ENCODE peak calls at places on chromosomes 2 and 18, in six cellular contexts. R is HFF-Myc, C is neural progenitor cell, G is left lung, I is stomach, E is astrocyte. M is an unnamed sample.

GRCh38 chr2:196239622-196240587 is 68.5 kb upstream of the STK17B start:
- DNase-seq in I (peak; percentile 67), E (peak; percentile 80), G (peak; percentile 86), R (no peak), C (no peak), M (peak; percentile 94)

GRCh38 chr18:2883137-2883671 is 36.4 kb downstream of the EMILIN2 start:
- DNase-seq in G (no peak), I (no peak), R (no peak), C (no peak), E (no peak), M (peak; percentile 70)

GRCh38 chr2:147173798-147174197 is 671.0 kb upstream of the ACVR2A start:
- DNase-seq in E (no peak), G (no peak), I (no peak), C (no peak), R (no peak), M (no peak)

GRCh38 chr18:57210101-57210661 is 63.3 kb downstream of the BOD1L2 start:
- DNase-seq in C (peak; percentile 68), R (peak; percentile 42), G (peak; percentile 44), E (peak; percentile 63), I (peak; percentile 44), M (no peak)

GRCh38 chr2:81324046-81324445 is 1019.5 kb upstream of the LRRTM1 start:
- DNase-seq in G (no peak), C (peak; percentile 62), R (no peak), E (no peak), I (no peak), M (peak; percentile 6)

GRCh38 chr2:177171418-177171865 is 41.2 kb upstream of the HNRNPA3 start:
- DNase-seq in I (peak; percentile 69), E (peak; percentile 10), C (no peak), R (no peak), G (no peak), M (no peak)

GRCh38 chr2:73069041-73069854 is 2.3 kb downstream of the SFXN5 start:
- DNase-seq in R (no peak), C (no peak), G (no peak), E (peak; percentile 28), I (no peak), M (no peak)

GRCh38 chr2:67389286-67389685 is 7.8 kb upstream of the ETAA1 start:
- DNase-seq in C (no peak), G (no peak), R (no peak), E (peak; percentile 74), I (no peak), M (no peak)

GRCh38 chr18:75083761-75084160 is 125.2 kb downstream of the PTGR3 start:
- DNase-seq in R (no peak), C (no peak), I (no peak), E (no peak), G (no peak), M (no peak)

GRCh38 chr2:28163627-28164279 is 228.9 kb upstream of the FOSL2 start:
- DNase-seq in C (no peak), R (no peak), I (no peak), G (no peak), E (no peak), M (no peak)

GRCh38 chr18:49026501-49027378 is 76.0 kb upstream of the SMAD7 start:
- DNase-seq in I (peak; percentile 17), R (no peak), E (no peak), G (no peak), C (no peak), M (no peak)

GRCh38 chr2:220513573-220514288 is 886.3 kb downstream of the SLC4A3 start:
- DNase-seq in G (no peak), C (no peak), E (peak; percentile 23), I (no peak), R (no peak), M (no peak)

GRCh38 chr18:48297139-48297538 is 112.0 kb downstream of the ZBTB7C start:
- DNase-seq in E (no peak), G (no peak), C (no peak), I (no peak), R (no peak), M (no peak)

GRCh38 chr2:168814046-168814445 is 11.6 kb downstream of the NOSTRIN start:
- DNase-seq in G (no peak), R (no peak), C (no peak), I (no peak), E (peak; percentile 42), M (no peak)

GRCh38 chr2:45806563-45807358 is 155.3 kb downstream of the PRKCE start:
- DNase-seq in E (no peak), I (no peak), C (no peak), G (no peak), R (no peak), M (no peak)

GRCh38 chr2:212154392-212154791 is 384.2 kb downstream of the ERBB4 start:
- DNase-seq in C (no peak), G (no peak), E (no peak), I (no peak), R (no peak), M (no peak)

GRCh38 chr2:222941510-222942032 is 80.7 kb downstream of the ACSL3 start:
- DNase-seq in G (no peak), R (no peak), I (no peak), E (peak; percentile 39), C (no peak), M (no peak)

GRCh38 chr2:218193716-218194115 is 23.3 kb upstream of the ARPC2 start:
- DNase-seq in G (no peak), I (no peak), E (no peak), C (no peak), R (no peak), M (no peak)

GRCh38 chr2:118639371-118639770 is 208.1 kb downstream of the EN1 start:
- DNase-seq in G (no peak), R (no peak), C (no peak), I (no peak), E (no peak), M (no peak)

GRCh38 chr2:64273524-64274398 is 129.5 kb upstream of the PELI1 start:
- DNase-seq in R (peak; percentile 76), C (no peak), E (peak; percentile 95), I (peak; percentile 33), G (no peak), M (no peak)

GRCh38 chr18:12393998-12394397 is 13.7 kb upstream of the PRELID3A start:
- DNase-seq in E (no peak), C (no peak), R (no peak), G (no peak), I (no peak), M (no peak)

GRCh38 chr2:216478151-216478550 is 20.5 kb upstream of the RPL37A start:
- DNase-seq in C (no peak), G (no peak), R (no peak), E (peak; percentile 92), I (no peak), M (no peak)

GRCh38 chr18:27143580-27144287 is 41.4 kb downstream of the CHST9 start:
- DNase-seq in R (no peak), G (no peak), I (peak; percentile 45), C (no peak), E (no peak), M (no peak)

GRCh38 chr2:227311861-227312506 is 13.1 kb upstream of the MFF start:
- DNase-seq in I (no peak), C (no peak), G (no peak), R (no peak), E (no peak), M (no peak)

GRCh38 chr18:21826196-21826595 is 85.6 kb downstream of the MIB1 start:
- DNase-seq in R (no peak), G (no peak), I (no peak), E (peak; percentile 88), C (peak; percentile 2), M (no peak)

GRCh38 chr2:225041871-225042799 is at the start of gene DOCK10:
- DNase-seq in E (peak; percentile 54), G (peak; percentile 59), R (no peak), I (peak; percentile 40), C (peak; percentile 62), M (peak; percentile 17)

GRCh38 chr2:211598238-211598637 is 940.4 kb downstream of the ERBB4 start:
- DNase-seq in E (peak; percentile 3), G (no peak), R (no peak), C (no peak), I (no peak), M (no peak)

GRCh38 chr2:85584354-85584856 is at the start of gene VAMP5:
- DNase-seq in G (no peak), I (peak; percentile 53), C (peak; percentile 49), R (no peak), E (no peak), M (no peak)

GRCh38 chr18:9643549-9643948 is 29.2 kb upstream of the PPP4R1 start:
- DNase-seq in G (no peak), R (peak; percentile 98), C (peak; percentile 49), I (no peak), E (peak; percentile 98), M (no peak)

GRCh38 chr2:23246992-23247683 is 137.8 kb upstream of the KLHL29 start:
- DNase-seq in E (no peak), G (no peak), R (no peak), I (no peak), C (no peak), M (no peak)
- H3K4me3 ChIP-seq in E (no peak overlapping the region), G (no peak overlapping the region), R (no peak overlapping the region), I (no peak overlapping the region), C (no peak overlapping the region), M (no peak overlapping the region)

DNA sequence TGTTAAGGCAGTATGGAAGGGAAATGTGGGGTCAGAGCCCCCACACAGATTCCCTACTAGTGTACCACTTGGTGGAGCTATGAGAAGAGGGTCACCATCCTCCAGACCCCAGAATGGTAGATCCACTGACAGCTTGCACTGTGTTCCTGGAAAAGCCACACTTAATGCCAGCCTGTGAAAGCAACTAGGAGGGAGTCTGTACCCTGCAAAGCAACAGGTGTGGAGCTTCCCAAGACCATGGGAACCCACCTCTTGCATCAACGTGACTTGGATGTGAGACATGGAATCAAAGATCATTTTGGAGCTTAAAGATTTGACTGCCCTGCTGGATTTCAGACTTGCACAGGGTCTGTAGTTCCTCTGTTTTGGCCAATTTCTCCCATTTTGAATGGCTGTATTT is 10.8 kb upstream of the SCN1A start:
- DNase-seq in G (no peak), E (no peak), I (no peak), C (no peak), R (no peak), M (no peak)
- H3K4me3 ChIP-seq in G (no peak overlapping the region), E (no peak overlapping the region), I (no peak overlapping the region), C (no peak overlapping the region), R (no peak overlapping the region), M (no peak overlapping the region)

DNA sequence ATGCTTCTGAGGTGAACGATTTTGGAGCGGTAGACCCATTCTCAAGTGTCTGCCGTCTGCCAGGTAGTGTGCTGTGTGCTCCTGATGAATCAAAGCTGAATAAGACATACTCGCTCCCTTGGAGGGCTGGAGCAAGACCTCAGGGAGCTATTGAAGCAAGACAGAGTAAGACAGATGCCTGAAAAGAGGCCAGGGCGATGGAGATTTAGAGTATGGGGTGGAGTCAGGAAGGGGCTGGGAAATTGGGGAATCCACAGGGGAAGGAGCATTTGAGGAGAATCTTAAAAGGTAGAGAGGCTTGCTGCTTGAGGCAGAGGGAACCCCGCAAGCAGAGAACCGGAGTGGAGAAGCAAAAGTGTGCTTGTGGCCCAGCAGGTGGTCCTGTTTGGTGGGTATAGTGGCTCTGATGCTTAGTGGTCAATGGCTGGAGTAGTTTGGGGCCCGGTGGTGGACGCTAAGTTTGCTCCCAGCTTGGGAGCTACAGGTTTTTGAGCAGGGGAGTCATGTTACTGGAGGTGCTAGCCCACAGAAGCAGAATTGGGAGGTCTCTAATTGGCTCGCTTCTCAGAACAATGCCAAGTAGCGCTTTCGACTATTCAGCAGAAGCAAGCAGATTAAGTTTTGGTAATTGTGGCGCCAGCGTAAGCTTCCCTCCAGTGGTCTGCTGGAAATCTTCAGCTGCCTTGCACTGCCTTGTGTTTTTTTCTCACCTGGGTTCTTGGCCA is 2.0 kb downstream of the CNNM4 start:
- DNase-seq in C (peak; percentile 90), G (no peak), R (no peak), E (peak; percentile 43), I (no peak), M (no peak)
- H3K4me3 ChIP-seq in C (peak overlapping the region; percentile 69), G (peak overlapping the region; percentile 58), R (peak overlapping the region; percentile 39), E (peak overlapping the region; percentile 30), I (peak overlapping the region; percentile 77), M (no peak overlapping the region)

GRCh38 chr18:59149007-59149406 is 9.3 kb downstream of the SEC11C start:
- DNase-seq in C (no peak), R (no peak), E (no peak), G (no peak), I (no peak), M (no peak)
- H3K4me3 ChIP-seq in C (no peak overlapping the region), R (no peak overlapping the region), E (no peak overlapping the region), G (no peak overlapping the region), I (no peak overlapping the region), M (no peak overlapping the region)